ENCODE peak calls at places on chromosomes 7 and 10, in four cellular contexts. One of them, this sample, is unnamed.
A peak's percentile ranks its signal among the peaks of the same experiment; 100 is the strongest.

GRCh38 chr10:127405221-127405620 is 143.9 kb upstream of the NPS start:
- DNase-seq in A549: no peak
- DNase-seq in left ventricle myocardium inferior: no peak
- DNase-seq in lower lobe of right lung: no peak
- DNase-seq in this sample: peak; percentile 41

GRCh38 chr7:118626739-118627138 is 402.2 kb downstream of the ANKRD7 start:
- DNase-seq in left ventricle myocardium inferior: no peak
- DNase-seq in lower lobe of right lung: no peak
- DNase-seq in A549: no peak
- DNase-seq in this sample: no peak

GRCh38 chr10:67804395-67804678 is 33.7 kb downstream of the DNAJC12 start:
- DNase-seq in left ventricle myocardium inferior: no peak
- DNase-seq in A549: no peak
- DNase-seq in lower lobe of right lung: no peak
- DNase-seq in this sample: no peak

GRCh38 chr7:148185050-148185449 is 405.5 kb upstream of the C7orf33 start:
- DNase-seq in A549: no peak
- DNase-seq in lower lobe of right lung: no peak
- DNase-seq in left ventricle myocardium inferior: no peak
- DNase-seq in this sample: no peak

GRCh38 chr10:110494532-110494931 is 3.2 kb upstream of the DUSP5 start:
- DNase-seq in A549: no peak
- DNase-seq in lower lobe of right lung: no peak
- DNase-seq in left ventricle myocardium inferior: no peak
- DNase-seq in this sample: no peak

GRCh38 chr7:53035499-53036412 is at the start of gene POM121L12:
- DNase-seq in A549: no peak
- DNase-seq in left ventricle myocardium inferior: no peak
- DNase-seq in lower lobe of right lung: no peak
- DNase-seq in this sample: no peak

GRCh38 chr7:48096273-48096672 is 7.2 kb downstream of the UPP1 start:
- DNase-seq in left ventricle myocardium inferior: no peak
- DNase-seq in A549: no peak
- DNase-seq in lower lobe of right lung: no peak
- DNase-seq in this sample: no peak

GRCh38 chr10:4812041-4812440 is 14.0 kb upstream of the AKR1E2 start:
- DNase-seq in A549: no peak
- DNase-seq in lower lobe of right lung: no peak
- DNase-seq in left ventricle myocardium inferior: no peak
- DNase-seq in this sample: no peak

GRCh38 chr10:19488592-19489280 is 327.5 kb upstream of the PLXDC2 start:
- DNase-seq in lower lobe of right lung: peak; percentile 62
- DNase-seq in left ventricle myocardium inferior: peak; percentile 48
- DNase-seq in A549: no peak
- DNase-seq in this sample: no peak

GRCh38 chr10:112810651-112811215 is 139.3 kb upstream of the TCF7L2 start:
- DNase-seq in A549: no peak
- DNase-seq in left ventricle myocardium inferior: no peak
- DNase-seq in lower lobe of right lung: no peak
- DNase-seq in this sample: no peak

GRCh38 chr10:131821378-131822012 is 79.3 kb upstream of the PPP2R2D start:
- DNase-seq in lower lobe of right lung: peak; percentile 6
- DNase-seq in left ventricle myocardium inferior: no peak
- DNase-seq in A549: no peak
- DNase-seq in this sample: no peak

GRCh38 chr10:62027841-62028501 is 126.5 kb downstream of the ARID5B start:
- DNase-seq in A549: no peak
- DNase-seq in lower lobe of right lung: no peak
- DNase-seq in left ventricle myocardium inferior: no peak
- DNase-seq in this sample: no peak

GRCh38 chr7:118072893-118073674 is 110.9 kb upstream of the LSM8 start:
- DNase-seq in left ventricle myocardium inferior: no peak
- DNase-seq in lower lobe of right lung: no peak
- DNase-seq in A549: no peak
- DNase-seq in this sample: no peak

GRCh38 chr10:34397324-34397723 is 417.8 kb downstream of the PARD3 start:
- DNase-seq in lower lobe of right lung: no peak
- DNase-seq in left ventricle myocardium inferior: no peak
- DNase-seq in A549: no peak
- DNase-seq in this sample: no peak

GRCh38 chr10:83886871-83887270 is 252.4 kb upstream of the GHITM start:
- DNase-seq in lower lobe of right lung: no peak
- DNase-seq in A549: no peak
- DNase-seq in left ventricle myocardium inferior: no peak
- DNase-seq in this sample: no peak

GRCh38 chr7:80482938-80483337 is 28.9 kb downstream of the GNAT3 start:
- DNase-seq in left ventricle myocardium inferior: no peak
- DNase-seq in lower lobe of right lung: no peak
- DNase-seq in A549: no peak
- DNase-seq in this sample: no peak

GRCh38 chr10:53162856-53163255 is 390.3 kb upstream of the MBL2 start:
- DNase-seq in A549: no peak
- DNase-seq in left ventricle myocardium inferior: no peak
- DNase-seq in lower lobe of right lung: no peak
- DNase-seq in this sample: no peak

GRCh38 chr7:141704741-141705140 is 2.8 kb upstream of the DENND11 start:
- DNase-seq in lower lobe of right lung: no peak
- DNase-seq in left ventricle myocardium inferior: no peak
- DNase-seq in A549: no peak
- DNase-seq in this sample: no peak

GRCh38 chr10:48610585-48611093 is 5.8 kb upstream of the ARHGAP22 start:
- DNase-seq in A549: no peak
- DNase-seq in lower lobe of right lung: no peak
- DNase-seq in left ventricle myocardium inferior: no peak
- DNase-seq in this sample: no peak

GRCh38 chr7:73978681-73979563 is 49.1 kb upstream of the ELN start:
- DNase-seq in lower lobe of right lung: peak; percentile 82
- DNase-seq in A549: peak; percentile 90
- DNase-seq in left ventricle myocardium inferior: no peak
- DNase-seq in this sample: no peak

GRCh38 chr7:105352018-105352612 is 36.6 kb downstream of the SRPK2 start:
- DNase-seq in A549: no peak
- DNase-seq in left ventricle myocardium inferior: peak; percentile 80
- DNase-seq in lower lobe of right lung: peak; percentile 79
- DNase-seq in this sample: peak; percentile 55

GRCh38 chr10:108911814-108912541 is 1011.3 kb downstream of the XPNPEP1 start:
- DNase-seq in left ventricle myocardium inferior: peak; percentile 38
- DNase-seq in lower lobe of right lung: peak; percentile 48
- DNase-seq in A549: peak; percentile 15
- DNase-seq in this sample: peak; percentile 33

GRCh38 chr10:4051011-4051407 is 266.0 kb upstream of the KLF6 start:
- DNase-seq in A549: no peak
- DNase-seq in left ventricle myocardium inferior: no peak
- DNase-seq in lower lobe of right lung: no peak
- DNase-seq in this sample: no peak

GRCh38 chr10:93268021-93268420 is 194.3 kb downstream of the CYP26A1 start:
- DNase-seq in left ventricle myocardium inferior: no peak
- DNase-seq in A549: no peak
- DNase-seq in lower lobe of right lung: no peak
- DNase-seq in this sample: no peak

GRCh38 chr7:34727464-34727995 is 69.5 kb downstream of the NPSR1 start:
- DNase-seq in A549: no peak
- DNase-seq in left ventricle myocardium inferior: no peak
- DNase-seq in lower lobe of right lung: no peak
- DNase-seq in this sample: no peak
- H3K4me3 ChIP-seq in A549: no peak overlapping the region
- H3K4me3 ChIP-seq in left ventricle myocardium inferior: no peak overlapping the region
- H3K4me3 ChIP-seq in lower lobe of right lung: no peak overlapping the region
- H3K4me3 ChIP-seq in this sample: no peak overlapping the region

DNA sequence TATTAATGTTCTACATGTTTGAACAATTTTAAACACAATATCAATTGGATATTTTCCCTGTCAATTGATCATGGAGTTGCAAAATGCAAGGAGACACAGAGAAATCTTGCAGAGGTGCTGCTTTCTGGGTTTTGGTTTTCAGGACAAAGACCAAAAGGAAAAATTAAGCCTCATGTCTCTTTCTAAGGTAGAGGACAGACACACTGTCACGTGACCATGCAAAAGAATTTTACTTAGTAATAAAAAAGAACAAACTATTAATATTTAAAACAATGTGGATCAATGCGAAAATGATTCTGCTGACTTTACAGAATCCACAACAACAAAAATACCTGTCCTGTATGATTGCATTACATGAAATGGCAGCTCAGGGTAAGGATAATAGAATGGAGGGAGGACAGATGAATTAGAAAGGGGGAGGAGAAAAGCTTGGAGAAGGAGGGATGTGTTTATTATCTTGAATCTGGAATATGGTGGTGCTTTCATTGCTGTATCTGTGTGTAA is 493.7 kb upstream of the NUPR2 start:
- DNase-seq in A549: no peak
- DNase-seq in left ventricle myocardium inferior: no peak
- DNase-seq in lower lobe of right lung: no peak
- DNase-seq in this sample: no peak
- H3K9me3 ChIP-seq in A549: peaks cover 20% of the 10 kb centered on the region
- H3K9me3 ChIP-seq in left ventricle myocardium inferior: peaks cover 15% of the 10 kb centered on the region
- H3K9me3 ChIP-seq in lower lobe of right lung: peaks cover under 1% of the 10 kb centered on the region
- H3K9me3 ChIP-seq in this sample: peaks cover 25% of the 10 kb centered on the region

DNA sequence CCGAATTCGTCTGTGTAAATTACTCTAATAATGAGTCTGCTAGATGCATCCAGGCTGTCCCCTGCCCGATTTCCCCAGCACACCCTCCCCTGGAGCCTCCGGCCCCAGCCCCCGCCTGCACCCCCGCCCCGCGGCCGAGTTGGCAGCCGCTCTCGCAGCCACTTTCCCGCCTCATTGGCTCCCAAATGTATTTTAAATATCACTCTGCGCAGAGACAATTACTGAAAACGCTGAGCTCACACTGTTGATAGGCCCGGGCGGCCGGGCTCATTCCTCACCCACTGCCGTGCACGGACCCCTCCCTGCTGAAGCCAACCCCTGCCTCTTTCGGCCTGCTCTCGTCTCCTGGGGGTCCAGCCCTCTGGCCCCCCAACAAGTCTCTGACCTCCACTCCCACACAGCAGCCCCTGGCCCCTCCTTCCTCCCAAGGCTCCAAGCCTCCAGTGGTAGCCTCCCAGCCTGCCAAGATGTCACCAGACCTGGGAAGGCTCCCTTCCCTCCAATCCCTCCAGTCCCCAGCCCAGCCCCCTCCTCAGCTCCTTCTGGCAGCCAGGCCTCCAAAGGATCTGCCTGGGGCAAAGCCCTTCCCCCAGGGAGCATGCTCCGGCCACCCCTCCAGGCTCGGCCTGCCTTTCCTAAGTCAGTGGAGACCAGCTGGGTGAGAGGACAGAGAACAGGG is 11.0 kb downstream of the H2BK1 start:
- DNase-seq in lower lobe of right lung: no peak
- DNase-seq in left ventricle myocardium inferior: no peak
- DNase-seq in A549: no peak
- DNase-seq in this sample: no peak
- H3K27ac ChIP-seq in lower lobe of right lung: no peak overlapping the region
- H3K27ac ChIP-seq in left ventricle myocardium inferior: no peak overlapping the region
- H3K27ac ChIP-seq in A549: no peak overlapping the region
- H3K27ac ChIP-seq in this sample: no peak overlapping the region

GRCh38 chr10:124653811-124654651 is 90.1 kb downstream of the FAM53B start:
- DNase-seq in A549: no peak
- DNase-seq in left ventricle myocardium inferior: no peak
- DNase-seq in lower lobe of right lung: no peak
- DNase-seq in this sample: no peak

GRCh38 chr10:124653311-124653710 is 90.9 kb downstream of the FAM53B start:
- DNase-seq in A549: no peak
- DNase-seq in left ventricle myocardium inferior: no peak
- DNase-seq in lower lobe of right lung: no peak
- DNase-seq in this sample: no peak

GRCh38 chr10:124656113-124656490 is 88.1 kb downstream of the FAM53B start:
- DNase-seq in lower lobe of right lung: no peak
- DNase-seq in left ventricle myocardium inferior: no peak
- DNase-seq in A549: no peak
- DNase-seq in this sample: no peak

GRCh38 chr10:124654686-124655085 is 89.5 kb downstream of the FAM53B start:
- DNase-seq in lower lobe of right lung: no peak
- DNase-seq in A549: no peak
- DNase-seq in left ventricle myocardium inferior: no peak
- DNase-seq in this sample: no peak

DNA sequence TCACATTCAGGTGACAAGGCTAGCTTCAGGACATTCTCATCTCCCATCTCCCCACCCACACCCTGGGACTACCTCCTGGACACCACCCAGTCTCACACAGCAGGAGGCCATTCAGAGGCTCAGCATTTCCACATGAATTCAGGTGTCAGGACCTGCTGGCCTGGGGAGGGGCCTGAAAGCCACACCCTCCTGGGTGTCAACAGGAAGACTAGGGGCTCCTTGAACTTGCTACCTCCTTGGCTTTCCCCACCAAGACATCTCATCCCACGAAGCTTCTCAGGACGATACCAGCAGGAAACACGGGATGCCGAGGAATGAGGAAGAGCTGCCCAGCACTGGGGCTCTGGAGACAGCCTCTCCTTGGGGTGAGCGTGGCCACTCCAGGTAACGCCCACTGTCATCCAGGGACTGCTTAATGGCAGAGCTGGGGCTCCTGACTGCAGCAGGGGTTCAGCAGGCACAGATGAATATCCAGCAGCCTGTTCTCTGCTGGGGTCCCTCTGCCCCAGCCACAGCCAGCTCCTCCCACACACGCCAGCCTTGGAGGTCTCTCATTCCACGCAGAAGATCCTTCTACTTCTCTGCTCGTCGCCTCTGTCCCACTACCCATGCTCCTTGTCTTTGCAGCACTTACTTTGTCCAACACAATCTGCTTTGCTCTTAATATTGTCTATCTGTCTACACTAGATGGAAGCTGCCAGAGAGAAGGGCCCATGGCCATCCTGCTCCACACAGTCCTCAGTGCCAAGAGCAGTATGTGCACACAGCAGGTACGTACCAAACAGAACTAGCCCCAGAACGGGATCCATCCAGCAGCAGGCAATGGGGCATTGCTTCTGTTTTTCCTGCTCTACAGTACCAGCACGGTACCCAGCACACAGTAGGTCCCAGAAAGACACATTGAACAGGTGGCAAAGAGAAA is 88.7 kb downstream of the FAM53B start:
- DNase-seq in A549: no peak
- DNase-seq in lower lobe of right lung: no peak
- DNase-seq in left ventricle myocardium inferior: no peak
- DNase-seq in this sample: no peak
- H3K4me3 ChIP-seq in A549: no peak overlapping the region
- H3K4me3 ChIP-seq in lower lobe of right lung: no peak overlapping the region
- H3K4me3 ChIP-seq in left ventricle myocardium inferior: no peak overlapping the region
- H3K4me3 ChIP-seq in this sample: no peak overlapping the region

DNA sequence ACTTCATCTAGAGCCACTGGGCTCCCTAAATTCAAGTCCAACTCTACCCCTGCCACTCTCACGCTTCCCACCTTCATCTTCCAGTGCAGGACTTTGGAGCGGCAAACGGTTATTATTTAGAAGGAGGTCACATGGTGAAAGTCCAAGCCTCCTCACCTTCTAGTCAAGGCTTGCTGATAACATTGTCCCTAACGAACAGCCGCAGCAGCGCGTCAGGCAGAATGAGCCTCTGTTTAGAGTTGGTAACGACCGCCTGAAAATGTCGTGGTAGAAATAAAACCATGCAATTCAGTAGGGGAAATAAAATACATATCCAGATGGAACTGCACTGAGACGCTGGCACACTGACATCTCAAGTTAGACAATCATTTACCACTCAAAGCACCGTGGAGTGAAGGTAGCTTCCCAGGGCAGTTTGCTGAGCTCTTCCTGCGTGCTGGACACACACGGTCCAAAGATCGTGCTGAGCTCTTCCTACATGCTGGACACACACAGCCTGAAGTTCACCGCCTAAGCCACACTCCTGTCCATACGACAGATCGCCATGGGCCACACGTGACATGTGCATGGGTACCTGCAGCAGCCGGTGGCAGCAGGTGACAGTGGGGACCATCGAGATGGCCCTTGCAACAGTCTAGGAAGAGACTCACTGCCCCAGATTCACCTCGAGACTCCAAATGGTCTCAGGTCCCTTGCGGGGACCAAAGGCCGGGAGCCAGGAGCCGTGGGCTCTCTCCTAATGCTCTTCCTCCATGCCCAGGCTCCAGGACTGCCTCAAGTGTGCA is 323.5 kb downstream of the PTPRN2 start:
- DNase-seq in A549: no peak
- DNase-seq in lower lobe of right lung: no peak
- DNase-seq in left ventricle myocardium inferior: no peak
- DNase-seq in this sample: no peak
- H3K9me3 ChIP-seq in A549: peaks cover 5% of the 10 kb centered on the region
- H3K9me3 ChIP-seq in lower lobe of right lung: no peaks in the 10 kb centered on the region
- H3K9me3 ChIP-seq in left ventricle myocardium inferior: no peaks in the 10 kb centered on the region
- H3K9me3 ChIP-seq in this sample: peaks cover 95% of the 10 kb centered on the region

This sample was measured in AG04450.